ENCODE peak calls at places on chromosome 15, in eight cellular contexts. G, Y, A, O, C, B, Z and P are unnamed samples.

GRCh38 chr15:50353999-50354837 is 780 bp downstream of the GABPB1 start:
- DNase-seq in G (peak; percentile 22), Y (peak; percentile 44), A (peak; percentile 76), O (peak; percentile 81), C (peak; percentile 70), B (peak; percentile 72), Z (peak; percentile 36), P (peak; percentile 26)

GRCh38 chr15:38130739-38131498 is 121.7 kb upstream of the SPRED1 start:
- DNase-seq in G (peak; percentile 84), Y (no peak), A (peak; percentile 93), O (peak; percentile 88), C (peak; percentile 69), B (no peak), Z (peak; percentile 73), P (peak; percentile 65)

GRCh38 chr15:39530446-39531342 is 50.2 kb upstream of the THBS1 start:
- DNase-seq in G (no peak), Y (no peak), A (no peak), O (no peak), C (no peak), B (no peak), Z (no peak), P (no peak)

GRCh38 chr15:26722621-26723160 is 50.2 kb downstream of the GABRB3 start:
- DNase-seq in G (no peak), Y (no peak), A (no peak), O (no peak), C (no peak), B (no peak), Z (no peak), P (no peak)

GRCh38 chr15:76376029-76376428 is 39.5 kb downstream of the ISL2 start:
- DNase-seq in G (no peak), Y (peak; percentile 11), A (no peak), O (no peak), C (no peak), B (no peak), Z (no peak), P (no peak)

GRCh38 chr15:43541785-43542184 is 24.4 kb downstream of the MAP1A start:
- DNase-seq in G (no peak), Y (no peak), A (no peak), O (no peak), C (no peak), B (no peak), Z (no peak), P (no peak)

GRCh38 chr15:65935391-65935790 is 66.1 kb downstream of the RAB11A start:
- DNase-seq in G (no peak), Y (no peak), A (no peak), O (no peak), C (no peak), B (no peak), Z (no peak), P (no peak)

GRCh38 chr15:66882251-66883020 is 180.4 kb downstream of the SMAD6 start:
- DNase-seq in G (no peak), Y (no peak), A (peak; percentile 13), O (peak; percentile 38), C (peak; percentile 17), B (no peak), Z (no peak), P (no peak)

GRCh38 chr15:95948371-95948770 is 382.1 kb upstream of the NR2F2 start:
- DNase-seq in G (no peak), Y (no peak), A (no peak), O (no peak), C (no peak), B (no peak), Z (no peak), P (no peak)

GRCh38 chr15:31269961-31270575 is 56.6 kb upstream of the KLF13 start:
- DNase-seq in G (no peak), Y (no peak), A (no peak), O (no peak), C (peak; percentile 18), B (no peak), Z (no peak), P (no peak)

GRCh38 chr15:47618216-47618615 is 99.1 kb upstream of the SEMA6D start:
- DNase-seq in G (no peak), Y (peak; percentile 69), A (no peak), O (no peak), C (no peak), B (no peak), Z (no peak), P (no peak)

GRCh38 chr15:48385031-48385430 is 53.8 kb downstream of the DUT start:
- DNase-seq in G (no peak), Y (no peak), A (no peak), O (no peak), C (no peak), B (no peak), Z (no peak), P (no peak)

GRCh38 chr15:97521894-97522293 is 438.6 kb upstream of the ARRDC4 start:
- DNase-seq in G (peak; percentile 50), Y (peak; percentile 4), A (no peak), O (no peak), C (no peak), B (peak; percentile 52), Z (peak; percentile 68), P (peak; percentile 25)

GRCh38 chr15:26590673-26591072 is 182.2 kb downstream of the GABRB3 start:
- DNase-seq in G (no peak), Y (no peak), A (no peak), O (no peak), C (no peak), B (no peak), Z (no peak), P (no peak)

GRCh38 chr15:100565591-100565990 is 36.4 kb downstream of the LINS1 start:
- DNase-seq in G (no peak), Y (no peak), A (no peak), O (no peak), C (no peak), B (no peak), Z (no peak), P (no peak)

GRCh38 chr15:63374686-63375520 is 6.7 kb downstream of the CA12 start:
- DNase-seq in G (peak; percentile 31), Y (no peak), A (peak; percentile 49), O (peak; percentile 51), C (no peak), B (no peak), Z (no peak), P (no peak)

GRCh38 chr15:86743283-86743903 is 663.7 kb downstream of the AGBL1 start:
- DNase-seq in G (peak; percentile 25), Y (peak; percentile 65), A (no peak), O (no peak), C (peak; percentile 65), B (peak; percentile 62), Z (peak; percentile 17), P (peak; percentile 12)

GRCh38 chr15:38670142-38671002 is 105.8 kb upstream of the RASGRP1 start:
- DNase-seq in G (no peak), Y (no peak), A (no peak), O (no peak), C (no peak), B (no peak), Z (no peak), P (no peak)

GRCh38 chr15:40118473-40118872 is 9.8 kb upstream of the BMF start:
- DNase-seq in G (no peak), Y (no peak), A (no peak), O (no peak), C (no peak), B (no peak), Z (no peak), P (no peak)

GRCh38 chr15:70308011-70308761 is 210.5 kb upstream of the TLE3 start:
- DNase-seq in G (no peak), Y (no peak), A (no peak), O (no peak), C (no peak), B (no peak), Z (no peak), P (no peak)

GRCh38 chr15:67259375-67259774 is 4.8 kb downstream of the IQCH start:
- DNase-seq in G (no peak), Y (no peak), A (no peak), O (no peak), C (no peak), B (no peak), Z (no peak), P (no peak)

GRCh38 chr15:56732881-56733130 is 503 bp downstream of the ZNF280D start:
- DNase-seq in G (no peak), Y (no peak), A (no peak), O (peak; percentile 29), C (peak; percentile 45), B (no peak), Z (no peak), P (no peak)

GRCh38 chr15:60797444-60798040 is 318.6 kb upstream of the ICE2 start:
- DNase-seq in G (no peak), Y (no peak), A (no peak), O (no peak), C (no peak), B (no peak), Z (no peak), P (no peak)

GRCh38 chr15:77819271-77819806 is 186.6 kb upstream of the LINGO1 start:
- DNase-seq in G (no peak), Y (no peak), A (no peak), O (no peak), C (no peak), B (no peak), Z (no peak), P (no peak)
- H3K27me3 ChIP-seq in G (peaks cover 98% of the 10 kb centered on the region), Y (peaks cover 36% of the 10 kb centered on the region), A (peaks cover 53% of the 10 kb centered on the region), O (peaks cover 47% of the 10 kb centered on the region), C (peaks cover 42% of the 10 kb centered on the region), B (no peaks in the 10 kb centered on the region), Z (peaks cover 28% of the 10 kb centered on the region), P (peaks cover 40% of the 10 kb centered on the region)

GRCh38 chr15:45653702-45654424 is 19.0 kb downstream of the SQOR start:
- DNase-seq in G (no peak), Y (no peak), A (no peak), O (no peak), C (no peak), B (no peak), Z (no peak), P (no peak)
- H3K27ac ChIP-seq in G (no peak overlapping the region), Y (no peak overlapping the region), A (no peak overlapping the region), O (no peak overlapping the region), C (peak overlapping the region; percentile 80), B (no peak overlapping the region), Z (no peak overlapping the region), P (no peak overlapping the region)

DNA sequence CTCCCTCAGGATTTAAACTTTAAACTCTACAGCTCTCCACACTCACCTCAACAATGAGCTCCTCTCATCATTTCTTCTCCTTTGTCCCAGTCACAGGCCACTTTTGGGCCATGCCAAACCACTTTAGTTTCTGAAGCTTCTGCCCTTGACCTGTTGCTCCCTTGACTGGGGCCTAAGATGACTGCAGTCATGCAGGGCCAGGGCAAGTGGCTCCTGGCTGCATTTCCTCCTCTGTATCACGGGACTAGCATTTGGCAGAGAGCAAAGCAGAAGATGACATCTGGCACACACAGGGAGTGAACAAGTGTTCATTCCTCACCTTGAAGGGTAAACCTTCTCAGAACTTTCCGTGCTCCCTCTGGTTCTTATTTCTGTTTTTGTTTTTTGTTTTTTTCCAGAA is 136.9 kb downstream of the PDE8A start:
- DNase-seq in G (peak; percentile 30), Y (no peak), A (no peak), O (no peak), C (no peak), B (no peak), Z (no peak), P (peak; percentile 35)
- H3K27me3 ChIP-seq in G (no peaks in the 10 kb centered on the region), Y (no peaks in the 10 kb centered on the region), A (no peaks in the 10 kb centered on the region), O (no peaks in the 10 kb centered on the region), C (no peaks in the 10 kb centered on the region), B (no peaks in the 10 kb centered on the region), Z (no peaks in the 10 kb centered on the region), P (no peaks in the 10 kb centered on the region)

DNA sequence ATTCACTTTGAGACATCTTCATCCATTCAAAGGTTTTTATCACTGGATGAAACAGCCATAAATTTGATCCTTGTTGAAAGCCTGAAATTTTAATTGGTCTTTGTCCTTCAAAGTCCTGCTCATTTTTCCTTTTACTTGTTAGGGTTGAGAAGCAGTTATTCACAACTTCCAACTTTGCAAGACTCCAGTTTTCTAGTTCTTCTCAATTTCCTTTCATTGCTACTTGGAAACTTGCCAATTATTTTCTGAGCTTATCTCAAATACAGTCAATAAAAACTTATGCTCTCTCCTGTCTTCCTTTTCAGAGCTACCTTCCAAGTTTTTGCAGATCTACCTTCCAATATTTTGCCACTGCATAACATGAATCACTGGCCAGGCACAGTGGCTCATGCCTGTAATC is 23.7 kb upstream of the CD276 start:
- DNase-seq in G (no peak), Y (no peak), A (no peak), O (no peak), C (no peak), B (no peak), Z (no peak), P (no peak)
- H3K27ac ChIP-seq in G (no peak overlapping the region), Y (no peak overlapping the region), A (no peak overlapping the region), O (no peak overlapping the region), C (no peak overlapping the region), B (no peak overlapping the region), Z (no peak overlapping the region), P (no peak overlapping the region)